ENCODE peak calls at places on chromosome 19, in eight cellular contexts. One of them, this sample, is unnamed.

GRCh38 chr19:52286256-52286655 is 10.7 kb upstream of the ZNF480 start:
- DNase-seq in activated naive CD8-positive, alpha-beta T cell treated with anti-CD3 and anti-CD28 coated beads, Interleukin-2, amount 50 U/mL, for 16 hours: no peak
- DNase-seq in NCI-H510A treated with DMSO at 0.1 percent for 48 hours: no peak
- DNase-seq in BJ: no peak
- DNase-seq in HT-29: no peak
- DNase-seq in anterior cingulate cortex: no peak
- DNase-seq in osteocyte: no peak
- DNase-seq in germinal center: no peak
- DNase-seq in this sample: no peak

GRCh38 chr19:18558595-18558994 is 925 bp downstream of the KXD1 start:
- DNase-seq in anterior cingulate cortex: no peak
- DNase-seq in NCI-H510A treated with DMSO at 0.1 percent for 48 hours: no peak
- DNase-seq in germinal center: no peak
- DNase-seq in HT-29: no peak
- DNase-seq in activated naive CD8-positive, alpha-beta T cell treated with anti-CD3 and anti-CD28 coated beads, Interleukin-2, amount 50 U/mL, for 16 hours: no peak
- DNase-seq in osteocyte: no peak
- DNase-seq in BJ: no peak
- DNase-seq in this sample: no peak

GRCh38 chr19:10922638-10923014 is 5.8 kb downstream of the YIPF2 start:
- DNase-seq in BJ: no peak
- DNase-seq in osteocyte: no peak
- DNase-seq in anterior cingulate cortex: no peak
- DNase-seq in NCI-H510A treated with DMSO at 0.1 percent for 48 hours: no peak
- DNase-seq in germinal center: no peak
- DNase-seq in activated naive CD8-positive, alpha-beta T cell treated with anti-CD3 and anti-CD28 coated beads, Interleukin-2, amount 50 U/mL, for 16 hours: no peak
- DNase-seq in HT-29: no peak
- DNase-seq in this sample: no peak

GRCh38 chr19:18322318-18322758 is 538 bp downstream of the LSM4 start:
- DNase-seq in anterior cingulate cortex: no peak
- DNase-seq in germinal center: peak
- DNase-seq in NCI-H510A treated with DMSO at 0.1 percent for 48 hours: peak
- DNase-seq in BJ: no peak
- DNase-seq in activated naive CD8-positive, alpha-beta T cell treated with anti-CD3 and anti-CD28 coated beads, Interleukin-2, amount 50 U/mL, for 16 hours: no peak
- DNase-seq in HT-29: peak
- DNase-seq in osteocyte: no peak
- DNase-seq in this sample: no peak

GRCh38 chr19:35214766-35215422 is 13.6 kb downstream of the FAM187B start:
- DNase-seq in activated naive CD8-positive, alpha-beta T cell treated with anti-CD3 and anti-CD28 coated beads, Interleukin-2, amount 50 U/mL, for 16 hours: no peak
- DNase-seq in BJ: no peak
- DNase-seq in osteocyte: no peak
- DNase-seq in germinal center: no peak
- DNase-seq in NCI-H510A treated with DMSO at 0.1 percent for 48 hours: no peak
- DNase-seq in HT-29: no peak
- DNase-seq in anterior cingulate cortex: no peak
- DNase-seq in this sample: no peak

GRCh38 chr19:48418317-48419064 is 25.0 kb downstream of the GRIN2D start:
- DNase-seq in BJ: no peak
- DNase-seq in activated naive CD8-positive, alpha-beta T cell treated with anti-CD3 and anti-CD28 coated beads, Interleukin-2, amount 50 U/mL, for 16 hours: no peak
- DNase-seq in osteocyte: no peak
- DNase-seq in HT-29: no peak
- DNase-seq in anterior cingulate cortex: no peak
- DNase-seq in NCI-H510A treated with DMSO at 0.1 percent for 48 hours: no peak
- DNase-seq in germinal center: no peak
- DNase-seq in this sample: no peak

GRCh38 chr19:39906283-39906682 is 28.2 kb downstream of the FCGBP start:
- DNase-seq in activated naive CD8-positive, alpha-beta T cell treated with anti-CD3 and anti-CD28 coated beads, Interleukin-2, amount 50 U/mL, for 16 hours: no peak
- DNase-seq in germinal center: no peak
- DNase-seq in osteocyte: no peak
- DNase-seq in NCI-H510A treated with DMSO at 0.1 percent for 48 hours: no peak
- DNase-seq in anterior cingulate cortex: no peak
- DNase-seq in BJ: no peak
- DNase-seq in HT-29: no peak
- DNase-seq in this sample: no peak

GRCh38 chr19:22144394-22144793 is 52.4 kb downstream of the ZNF676 start:
- DNase-seq in anterior cingulate cortex: no peak
- DNase-seq in HT-29: no peak
- DNase-seq in germinal center: no peak
- DNase-seq in osteocyte: no peak
- DNase-seq in BJ: no peak
- DNase-seq in activated naive CD8-positive, alpha-beta T cell treated with anti-CD3 and anti-CD28 coated beads, Interleukin-2, amount 50 U/mL, for 16 hours: no peak
- DNase-seq in NCI-H510A treated with DMSO at 0.1 percent for 48 hours: no peak
- DNase-seq in this sample: no peak

GRCh38 chr19:50008532-50008931 is 16.6 kb downstream of the VRK3 start:
- DNase-seq in HT-29: no peak
- DNase-seq in osteocyte: no peak
- DNase-seq in NCI-H510A treated with DMSO at 0.1 percent for 48 hours: no peak
- DNase-seq in germinal center: no peak
- DNase-seq in BJ: no peak
- DNase-seq in anterior cingulate cortex: no peak
- DNase-seq in activated naive CD8-positive, alpha-beta T cell treated with anti-CD3 and anti-CD28 coated beads, Interleukin-2, amount 50 U/mL, for 16 hours: no peak
- DNase-seq in this sample: no peak

GRCh38 chr19:42436006-42436405 is 6.7 kb downstream of the CXCL17 start:
- DNase-seq in NCI-H510A treated with DMSO at 0.1 percent for 48 hours: peak
- DNase-seq in osteocyte: no peak
- DNase-seq in HT-29: no peak
- DNase-seq in germinal center: no peak
- DNase-seq in BJ: peak
- DNase-seq in anterior cingulate cortex: no peak
- DNase-seq in activated naive CD8-positive, alpha-beta T cell treated with anti-CD3 and anti-CD28 coated beads, Interleukin-2, amount 50 U/mL, for 16 hours: no peak
- DNase-seq in this sample: no peak

GRCh38 chr19:32675720-32676185 is at the start of gene RGS9BP:
- DNase-seq in osteocyte: peak
- DNase-seq in HT-29: peak
- DNase-seq in germinal center: peak
- DNase-seq in activated naive CD8-positive, alpha-beta T cell treated with anti-CD3 and anti-CD28 coated beads, Interleukin-2, amount 50 U/mL, for 16 hours: no peak
- DNase-seq in BJ: no peak
- DNase-seq in anterior cingulate cortex: peak
- DNase-seq in NCI-H510A treated with DMSO at 0.1 percent for 48 hours: peak
- DNase-seq in this sample: peak

GRCh38 chr19:49793561-49793840 is 19.6 kb downstream of the FUZ start:
- DNase-seq in osteocyte: no peak
- DNase-seq in germinal center: no peak
- DNase-seq in BJ: no peak
- DNase-seq in NCI-H510A treated with DMSO at 0.1 percent for 48 hours: no peak
- DNase-seq in HT-29: no peak
- DNase-seq in activated naive CD8-positive, alpha-beta T cell treated with anti-CD3 and anti-CD28 coated beads, Interleukin-2, amount 50 U/mL, for 16 hours: no peak
- DNase-seq in anterior cingulate cortex: no peak
- DNase-seq in this sample: no peak

GRCh38 chr19:51129716-51130115 is 5.0 kb downstream of the SIGLEC9 start:
- DNase-seq in activated naive CD8-positive, alpha-beta T cell treated with anti-CD3 and anti-CD28 coated beads, Interleukin-2, amount 50 U/mL, for 16 hours: no peak
- DNase-seq in osteocyte: no peak
- DNase-seq in HT-29: no peak
- DNase-seq in BJ: no peak
- DNase-seq in germinal center: no peak
- DNase-seq in NCI-H510A treated with DMSO at 0.1 percent for 48 hours: no peak
- DNase-seq in anterior cingulate cortex: no peak
- DNase-seq in this sample: no peak

GRCh38 chr19:30000862-30001261 is 58.8 kb downstream of the URI1 start:
- DNase-seq in NCI-H510A treated with DMSO at 0.1 percent for 48 hours: no peak
- DNase-seq in HT-29: no peak
- DNase-seq in activated naive CD8-positive, alpha-beta T cell treated with anti-CD3 and anti-CD28 coated beads, Interleukin-2, amount 50 U/mL, for 16 hours: no peak
- DNase-seq in anterior cingulate cortex: no peak
- DNase-seq in germinal center: no peak
- DNase-seq in BJ: no peak
- DNase-seq in osteocyte: no peak
- DNase-seq in this sample: no peak

GRCh38 chr19:19422156-19422555 is 16.7 kb downstream of the GATAD2A start:
- DNase-seq in anterior cingulate cortex: no peak
- DNase-seq in NCI-H510A treated with DMSO at 0.1 percent for 48 hours: no peak
- DNase-seq in BJ: no peak
- DNase-seq in activated naive CD8-positive, alpha-beta T cell treated with anti-CD3 and anti-CD28 coated beads, Interleukin-2, amount 50 U/mL, for 16 hours: no peak
- DNase-seq in germinal center: no peak
- DNase-seq in osteocyte: no peak
- DNase-seq in HT-29: no peak
- DNase-seq in this sample: no peak

This sample was measured in pons.